ENCODE peak calls at places on chromosomes 5 and 9, in five cellular contexts. L is A549, I is GM12892, E is lower leg skin, U is HCT116. K is an unnamed sample.

GRCh38 chr5:179370490-179371122 is 25.3 kb upstream of the ADAMTS2 start:
- DNase-seq in U (no peak), I (no peak), L (no peak), E (no peak), K (no peak)

GRCh38 chr9:135641745-135642144 is 2.4 kb upstream of the GLT6D1 start:
- DNase-seq in L (no peak), U (no peak), E (no peak), I (no peak), K (no peak)

GRCh38 chr5:168244838-168245555 is 46.4 kb upstream of the WWC1 start:
- DNase-seq in U (no peak), E (no peak), I (no peak), L (no peak), K (no peak)

GRCh38 chr9:88425538-88425950 is 37.3 kb downstream of the SPIN1 start:
- DNase-seq in I (no peak), E (no peak), L (no peak), U (no peak), K (no peak)

GRCh38 chr9:127204771-127205470 is 59.7 kb upstream of the GARNL3 start:
- DNase-seq in E (no peak), I (no peak), L (peak), U (no peak), K (no peak)

GRCh38 chr5:55003432-55004065 is 18.2 kb upstream of the ESM1 start:
- DNase-seq in E (no peak), U (no peak), I (no peak), L (no peak), K (no peak)

GRCh38 chr5:171858303-171858702 is 72.7 kb downstream of the SMIM23 start:
- DNase-seq in U (no peak), I (no peak), E (no peak), L (peak), K (no peak)

GRCh38 chr9:22041792-22042191 is 32.7 kb upstream of the CDKN2B start:
- DNase-seq in U (peak), E (peak), L (no peak), I (no peak), K (no peak)

GRCh38 chr5:162248107-162248713 is 180.6 kb downstream of the GABRG2 start:
- DNase-seq in L (peak), E (no peak), I (peak), U (no peak), K (no peak)

GRCh38 chr5:174916227-174916626 is 191.8 kb downstream of the MSX2 start:
- DNase-seq in I (no peak), L (no peak), U (no peak), E (no peak), K (no peak)

GRCh38 chr5:137802282-137803210 is 48.4 kb upstream of the HNRNPA0 start:
- DNase-seq in E (no peak), L (no peak), U (no peak), I (no peak), K (no peak)

GRCh38 chr9:111691686-111692329 is 30.4 kb downstream of the GNG10 start:
- DNase-seq in I (no peak), L (peak), U (peak), E (no peak), K (no peak)

GRCh38 chr5:171420429-171421231 is 1.2 kb downstream of the FGF18 start:
- DNase-seq in L (no peak), E (no peak), U (no peak), I (no peak), K (no peak)

GRCh38 chr5:37704406-37704805 is 135.4 kb downstream of the GDNF start:
- DNase-seq in I (no peak), U (no peak), L (no peak), E (no peak), K (no peak)

GRCh38 chr9:96651626-96652025 is 3.5 kb downstream of the PRXL2C start:
- DNase-seq in E (no peak), L (peak), U (no peak), I (no peak), K (no peak)

GRCh38 chr9:6816581-6816980 is 58.8 kb downstream of the KDM4C start:
- DNase-seq in E (no peak), I (no peak), U (no peak), L (no peak), K (no peak)

GRCh38 chr9:109319631-109320233 is 1.1 kb downstream of the EPB41L4B start:
- DNase-seq in I (no peak), U (no peak), L (no peak), E (no peak), K (no peak)

DNA sequence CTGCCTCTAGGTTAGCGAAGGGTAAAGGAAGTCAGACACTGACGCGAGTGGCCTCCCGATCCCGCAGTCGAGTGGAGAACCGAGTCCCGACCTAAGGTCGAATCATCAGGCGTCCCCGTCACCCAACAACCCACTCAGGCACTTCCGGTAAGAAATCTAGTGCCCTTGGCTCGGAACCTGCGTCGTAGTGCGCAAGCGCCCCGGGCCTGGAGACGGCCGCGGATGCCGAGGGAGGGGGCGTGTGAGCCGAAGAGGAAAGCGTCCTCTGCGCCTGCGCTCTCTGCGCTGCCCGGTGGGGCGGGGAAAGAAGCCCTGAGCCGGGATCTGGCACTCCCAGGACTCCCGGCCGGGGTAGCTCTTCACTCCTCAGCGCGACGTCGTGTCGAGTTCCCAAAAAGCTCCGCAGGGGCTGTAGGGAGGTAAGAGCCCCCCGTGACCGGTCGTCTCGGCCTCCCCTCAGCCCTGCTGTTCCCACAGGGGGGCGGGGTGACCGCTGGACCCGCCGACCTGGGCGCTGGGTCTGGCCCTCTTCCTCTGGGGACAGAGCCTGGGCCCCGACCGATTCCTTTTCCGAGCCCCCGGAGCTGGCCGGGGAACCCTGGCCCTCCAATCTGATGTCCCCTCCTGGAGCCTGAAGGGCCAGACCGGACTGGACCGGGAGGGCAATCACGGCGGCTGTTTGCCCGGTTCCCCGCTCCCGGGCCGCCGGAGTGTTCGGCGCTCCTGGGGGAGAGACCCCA is at the start of gene ZFYVE16:
- DNase-seq in E (peak), U (peak), I (peak), L (peak), K (peak)
- TF ChIP-seq POLR2A in E (peak), U (peak), I (peak), L (peak), K (peak)

GRCh38 chr9:20623021-20623747 is 885 bp upstream of the MLLT3 start:
- DNase-seq in I (no peak), U (no peak), L (peak), E (peak), K (no peak)

GRCh38 chr9:20620658-20621552 is 1.4 kb downstream of the MLLT3 start:
- DNase-seq in E (peak), L (peak), I (no peak), U (no peak), K (no peak)

GRCh38 chr9:20623748-20624124 is 1.4 kb upstream of the MLLT3 start:
- DNase-seq in U (no peak), I (no peak), L (peak), E (no peak), K (no peak)

GRCh38 chr9:20622330-20623020 is at the start of gene MLLT3:
- DNase-seq in U (peak), L (peak), E (peak), I (peak), K (peak)

DNA sequence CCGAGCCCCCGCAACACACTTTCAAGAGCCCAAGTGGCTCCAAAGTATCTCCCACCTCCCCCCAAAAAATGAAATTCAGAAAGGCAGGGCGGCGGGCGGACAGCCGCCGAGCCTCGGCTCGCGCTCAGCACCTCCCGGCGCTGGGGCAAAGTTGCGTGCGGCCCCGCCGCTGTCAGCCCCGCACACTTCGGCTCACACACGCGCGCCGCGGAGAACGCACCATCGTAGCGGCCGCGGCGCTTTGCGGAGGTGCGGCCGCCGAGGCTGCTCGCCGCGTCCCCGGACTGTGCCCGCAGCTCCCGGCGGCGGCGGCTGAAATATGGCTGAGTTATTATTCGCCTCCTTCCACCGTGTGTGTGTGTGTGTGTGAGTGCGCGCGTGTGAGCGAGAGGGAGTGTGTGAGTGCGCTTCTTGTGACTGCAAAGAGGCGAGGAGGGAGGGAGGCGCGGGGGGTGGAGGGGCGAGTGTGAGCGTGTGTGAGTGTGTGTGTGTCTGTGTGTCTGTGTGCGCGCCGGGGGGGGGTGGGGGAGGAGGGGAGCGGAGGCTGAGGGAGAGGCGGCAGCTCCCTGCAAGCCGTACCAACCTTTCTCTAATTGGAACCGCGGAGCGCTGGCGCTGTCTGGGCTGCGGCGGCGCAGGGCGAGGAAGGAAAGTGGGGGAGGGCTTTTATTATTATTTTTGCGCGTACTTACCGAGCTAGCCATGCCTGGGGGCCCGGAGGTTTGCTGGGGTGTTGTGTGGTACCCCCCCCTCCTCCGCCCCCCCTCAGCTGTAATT is 558 bp downstream of the MLLT3 start:
- DNase-seq in I (peak), U (no peak), L (peak), E (peak), K (peak)
- TF ChIP-seq POLR2A in I (no peak), U (no peak), L (peak), E (no peak), K (no peak)

DNA sequence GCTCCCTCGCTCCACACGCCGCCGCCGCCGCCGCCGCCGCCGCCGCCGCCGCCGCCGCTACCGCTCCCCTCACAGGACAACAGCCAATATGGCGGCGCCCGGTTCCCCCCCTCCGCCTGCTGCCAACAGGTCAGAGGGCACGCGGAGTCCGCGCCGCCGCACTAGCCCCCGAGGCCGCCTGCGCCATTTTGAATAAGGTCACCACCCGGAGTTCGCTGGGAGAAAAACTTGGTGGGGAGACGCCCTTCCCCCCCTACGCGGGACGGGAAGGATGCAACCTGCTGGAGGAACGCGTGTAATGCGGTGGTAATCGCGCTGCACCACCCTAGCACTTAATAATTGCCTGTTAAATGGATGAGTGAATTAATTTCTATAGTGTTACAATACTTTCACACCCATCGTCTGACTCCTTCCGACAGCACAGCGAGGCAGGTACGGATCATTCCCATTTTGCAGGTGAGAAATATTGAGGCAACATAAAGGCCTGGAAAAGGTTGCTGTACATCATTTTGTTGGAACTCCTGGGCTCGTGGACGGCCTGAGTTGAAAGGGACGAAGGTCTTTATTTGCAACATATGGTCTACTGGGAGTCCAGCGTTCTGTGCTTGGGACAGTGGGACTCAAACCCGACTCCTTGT is at the start of gene FAM193B:
- DNase-seq in U (peak), I (peak), L (peak), E (peak), K (peak)
- TF ChIP-seq POLR2A in U (no peak), I (no peak), L (no peak), E (no peak), K (no peak)

GRCh38 chr5:132497488-132497997 is 7.0 kb upstream of the IRF1 start:
- DNase-seq in E (peak), I (no peak), L (peak), U (no peak), K (no peak)

GRCh38 chr5:132493821-132494220 is 3.2 kb upstream of the IRF1 start:
- DNase-seq in E (no peak), U (no peak), I (no peak), L (no peak), K (no peak)

GRCh38 chr5:132495063-132495671 is 4.6 kb upstream of the IRF1 start:
- DNase-seq in E (peak), I (no peak), L (no peak), U (no peak), K (no peak)

GRCh38 chr5:132496631-132497487 is 6.3 kb upstream of the IRF1 start:
- DNase-seq in U (no peak), L (peak), E (peak), I (peak), K (peak)

DNA sequence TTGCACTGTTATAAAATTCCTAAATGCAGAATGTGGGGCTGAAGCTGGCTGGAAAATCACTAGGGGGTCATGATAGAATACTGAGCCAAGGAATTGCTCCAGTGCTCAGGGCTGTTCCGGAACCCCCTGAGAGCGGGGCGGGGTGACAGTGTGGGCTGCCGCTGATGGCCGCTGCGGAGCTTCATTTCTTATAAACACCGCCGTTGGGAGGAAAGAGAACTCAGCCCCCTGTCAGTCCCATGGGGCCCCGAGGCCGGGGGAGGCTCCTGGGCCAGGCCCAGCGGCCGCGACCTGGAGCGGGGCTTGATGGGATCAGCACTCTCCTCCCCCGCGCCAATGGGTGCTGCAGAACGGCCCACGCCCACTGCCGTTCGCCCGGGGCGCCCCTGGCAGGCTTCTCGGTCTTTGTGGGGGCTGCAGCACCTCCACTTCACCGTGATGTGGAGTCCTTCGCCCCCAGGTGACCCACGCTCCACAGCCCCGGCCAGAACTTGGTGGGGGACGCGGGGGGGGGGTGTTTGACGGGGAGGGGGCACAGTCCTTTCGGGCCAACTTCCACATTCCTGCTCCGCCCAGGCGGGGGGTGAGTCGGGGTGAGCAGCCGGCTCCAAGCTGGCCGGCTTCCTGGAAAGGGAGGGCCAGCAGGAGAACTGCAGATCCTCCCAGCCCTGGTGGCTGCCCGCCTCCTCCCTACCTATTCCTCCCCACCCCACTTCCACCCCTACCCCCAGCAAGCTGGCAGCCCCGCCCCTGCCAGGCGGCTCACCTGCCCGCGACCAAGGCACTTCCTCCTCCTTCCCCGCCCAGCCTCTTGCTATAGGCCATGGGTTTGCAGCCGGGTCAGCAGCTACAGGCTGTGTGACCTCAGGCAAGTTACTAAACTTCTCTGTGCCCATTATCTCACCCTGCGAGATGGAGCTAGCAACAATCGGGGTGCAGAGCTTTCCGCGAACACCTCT is 5.4 kb upstream of the IRF1 start:
- DNase-seq in U (peak), L (peak), E (peak), I (peak), K (peak)
- TF ChIP-seq POLR2A in U (no peak), L (peak), E (no peak), I (peak), K (peak)

GRCh38 chr5:154751854-154752253 is 3.3 kb upstream of the LARP1 start:
- DNase-seq in I (no peak), E (no peak), U (no peak), L (no peak), K (no peak)

GRCh38 chr5:154755361-154756202 is at the start of gene LARP1:
- DNase-seq in U (no peak), I (no peak), L (no peak), E (peak), K (peak)

GRCh38 chr5:154756203-154756870 is 1.2 kb downstream of the LARP1 start:
- DNase-seq in L (no peak), U (no peak), I (no peak), E (peak), K (no peak)

GRCh38 chr5:154754460-154755360 is 467 bp upstream of the LARP1 start:
- DNase-seq in U (peak), L (peak), E (peak), I (peak), K (peak)

GRCh38 chr5:154753792-154754191 is 1.4 kb upstream of the LARP1 start:
- DNase-seq in L (no peak), I (no peak), E (peak), U (no peak), K (peak)
- TF ChIP-seq POLR2A in L (no peak), I (no peak), E (no peak), U (no peak), K (no peak)

GRCh38 chr5:176359658-176360057 is 1.9 kb downstream of the KIAA1191 start:
- DNase-seq in L (no peak), I (no peak), U (no peak), E (no peak), K (no peak)

GRCh38 chr5:176364765-176365662 is at the start of gene ARL10:
- DNase-seq in U (no peak), L (no peak), I (peak), E (no peak), K (no peak)

GRCh38 chr5:176362098-176362442 is 506 bp upstream of the KIAA1191 start:
- DNase-seq in I (no peak), L (no peak), E (no peak), U (no peak), K (no peak)

GRCh38 chr5:176360894-176361436 is 599 bp downstream of the KIAA1191 start:
- DNase-seq in E (no peak), L (peak), I (no peak), U (no peak), K (no peak)

GRCh38 chr5:176361437-176362097 is at the start of gene KIAA1191:
- DNase-seq in U (peak), I (peak), L (peak), E (peak), K (peak)
- TF ChIP-seq POLR2A in U (peak), I (peak), L (peak), E (no peak), K (no peak)

GRCh38 chr5:62403411-62404250 is at the start of gene DIMT1:
- DNase-seq in U (peak), E (peak), I (peak), L (peak), K (peak)
- TF ChIP-seq POLR2A in U (peak), E (no peak), I (peak), L (peak), K (peak)